ENCODE peak calls at places on chromosomes 16 and 17, in five cellular contexts. S is body of pancreas, M is adrenal gland, D is esophagus squamous epithelium, A is spleen. Y is an unnamed sample.

GRCh38 chr17:65183736-65184135 is 46.6 kb downstream of the RGS9 start:
- DNase-seq in S (no peak), D (no peak), A (no peak), M (no peak), Y (peak; percentile 17)

GRCh38 chr16:73054732-73055481 is 7.0 kb upstream of the ZFHX3 start:
- DNase-seq in D (no peak), A (no peak), M (no peak), S (no peak), Y (no peak)

GRCh38 chr17:40286473-40286872 is 1.2 kb upstream of the CDC6 start:
- DNase-seq in D (no peak), A (no peak), M (no peak), S (no peak), Y (no peak)

GRCh38 chr17:19702231-19702641 is 14.1 kb downstream of the SLC47A2 start:
- DNase-seq in D (no peak), S (no peak), A (no peak), M (no peak), Y (no peak)

GRCh38 chr17:56114469-56114868 is 38.8 kb upstream of the ANKFN1 start:
- DNase-seq in D (no peak), M (no peak), S (no peak), A (no peak), Y (no peak)

GRCh38 chr17:57940653-57941329 is 14.4 kb downstream of the CUEDC1 start:
- DNase-seq in A (no peak), M (no peak), S (no peak), D (no peak), Y (peak; percentile 93)

GRCh38 chr16:72013389-72013788 is 4.8 kb downstream of the DHODH start:
- DNase-seq in A (no peak), M (no peak), D (no peak), S (no peak), Y (peak; percentile 13)

GRCh38 chr17:56309897-56310296 is 156.6 kb downstream of the ANKFN1 start:
- DNase-seq in S (no peak), D (no peak), A (no peak), M (no peak), Y (no peak)

GRCh38 chr17:73474370-73474988 is 162.7 kb upstream of the CDC42EP4 start:
- DNase-seq in D (no peak), M (peak; percentile 84), S (peak; percentile 70), A (no peak), Y (peak; percentile 26)

GRCh38 chr16:25110392-25110947 is 1.1 kb upstream of the LCMT1 start:
- DNase-seq in S (no peak), D (no peak), A (no peak), M (no peak), Y (no peak)

GRCh38 chr17:70369296-70369855 is 200.0 kb downstream of the KCNJ2 start:
- DNase-seq in A (no peak), S (no peak), D (no peak), M (no peak), Y (no peak)

GRCh38 chr16:57041182-57042156 is 50.9 kb upstream of the CPNE2 start:
- DNase-seq in M (no peak), A (peak; percentile 90), D (no peak), S (no peak), Y (peak; percentile 25)

GRCh38 chr16:69404275-69404805 is 18.5 kb upstream of the TERF2 start:
- DNase-seq in D (no peak), S (peak; percentile 10), M (peak; percentile 65), A (no peak), Y (peak; percentile 43)

GRCh38 chr17:41009301-41009760 is 403 bp upstream of the KRTAP3-1 start:
- DNase-seq in A (no peak), S (no peak), M (no peak), D (no peak), Y (no peak)

GRCh38 chr17:28185658-28186057 is 133.3 kb upstream of the TMEM97 start:
- DNase-seq in D (no peak), A (no peak), S (no peak), M (no peak), Y (no peak)

GRCh38 chr16:71721066-71721740 is 3.3 kb downstream of the PHLPP2 start:
- DNase-seq in M (no peak), A (no peak), D (no peak), S (no peak), Y (peak; percentile 77)

GRCh38 chr17:41397003-41397665 is at the start of gene KRT31:
- DNase-seq in S (no peak), A (no peak), D (no peak), M (no peak), Y (no peak)

GRCh38 chr17:78397681-78398101 is 19.2 kb downstream of the PGS1 start:
- DNase-seq in M (no peak), A (no peak), S (no peak), D (no peak), Y (no peak)

GRCh38 chr17:82019905-82020873 is 2.5 kb downstream of the CENPX start:
- DNase-seq in A (peak; percentile 92), S (no peak), D (no peak), M (peak; percentile 59), Y (peak; percentile 28)

GRCh38 chr16:50984688-50985087 is 166.4 kb downstream of the SALL1 start:
- DNase-seq in A (no peak), S (no peak), D (no peak), M (no peak), Y (no peak)

GRCh38 chr16:31202402-31203385 is at the start of gene PYCARD:
- DNase-seq in A (peak; percentile 93), S (peak; percentile 48), D (no peak), M (peak; percentile 53), Y (peak; percentile 49)

GRCh38 chr17:50931003-50931878 is 65.1 kb upstream of the TOB1 start:
- DNase-seq in D (no peak), M (peak; percentile 95), S (peak; percentile 93), A (peak; percentile 92), Y (peak; percentile 87)

GRCh38 chr17:28018439-28019070 is 23.9 kb upstream of the NLK start:
- DNase-seq in S (no peak), M (peak; percentile 84), D (no peak), A (no peak), Y (peak; percentile 98)

GRCh38 chr17:43875476-43876147 is 28.6 kb downstream of the CD300LG start:
- DNase-seq in M (no peak), S (no peak), D (no peak), A (peak; percentile 33), Y (no peak)

GRCh38 chr16:49127103-49127502 is 154.5 kb downstream of the CBLN1 start:
- DNase-seq in S (no peak), M (no peak), A (no peak), D (no peak), Y (peak; percentile 38)

GRCh38 chr16:56938664-56939513 is 6.9 kb downstream of the HERPUD1 start:
- DNase-seq in A (peak; percentile 45), S (no peak), D (no peak), M (no peak), Y (no peak)

GRCh38 chr16:62940573-62940972 is 904.3 kb upstream of the CDH8 start:
- DNase-seq in D (no peak), A (no peak), M (no peak), S (no peak), Y (no peak)

GRCh38 chr17:82319619-82320062 is 2.2 kb upstream of the CD7 start:
- DNase-seq in D (no peak), A (no peak), M (no peak), S (no peak), Y (no peak)

GRCh38 chr17:1559743-1560581 is 2.6 kb downstream of the PITPNA start:
- DNase-seq in D (no peak), A (no peak), S (no peak), M (no peak), Y (no peak)

GRCh38 chr16:9827062-9827752 is 355.0 kb downstream of the GRIN2A start:
- DNase-seq in M (no peak), S (no peak), D (no peak), A (no peak), Y (no peak)

GRCh38 chr17:59426031-59426430 is 94.6 kb downstream of the YPEL2 start:
- DNase-seq in A (no peak), M (no peak), D (no peak), S (no peak), Y (no peak)

GRCh38 chr17:15422392-15422957 is 44.9 kb downstream of the CDRT4 start:
- DNase-seq in A (no peak), M (no peak), S (no peak), D (no peak), Y (no peak)

GRCh38 chr17:14299261-14300093 is 1.4 kb upstream of the HS3ST3B1 start:
- DNase-seq in S (peak; percentile 33), A (peak; percentile 90), M (peak; percentile 31), D (no peak), Y (peak; percentile 21)

GRCh38 chr17:68205251-68205807 is 42.5 kb upstream of the AMZ2 start:
- DNase-seq in S (peak; percentile 88), A (peak; percentile 99), D (peak; percentile 64), M (peak; percentile 91), Y (peak; percentile 92)
- TF ChIP-seq POLR2A in S (peak; percentile 61), A (peak; percentile 83), D (no peak), M (peak; percentile 50), Y (peak; percentile 85)

GRCh38 chr17:75067856-75068255 is 19.9 kb upstream of the SLC16A5 start:
- DNase-seq in D (no peak), S (no peak), M (no peak), A (peak; percentile 17), Y (no peak)
- H3K27ac ChIP-seq in D (no peak overlapping the region), S (no peak overlapping the region), M (no peak overlapping the region), A (no peak overlapping the region), Y (no peak overlapping the region)

GRCh38 chr16:84141143-84141670 is 3.8 kb downstream of the HSDL1 start:
- DNase-seq in S (no peak), M (no peak), A (no peak), D (no peak), Y (no peak)

GRCh38 chr16:84143784-84144199 is 1.2 kb downstream of the HSDL1 start:
- DNase-seq in A (no peak), M (peak; percentile 20), S (no peak), D (no peak), Y (peak; percentile 17)

GRCh38 chr16:84144301-84144858 is 597 bp downstream of the HSDL1 start:
- DNase-seq in M (peak; percentile 20), A (peak; percentile 91), D (no peak), S (peak; percentile 12), Y (peak; percentile 42)

GRCh38 chr16:84143081-84143480 is 1.9 kb downstream of the HSDL1 start:
- DNase-seq in S (no peak), D (no peak), M (no peak), A (no peak), Y (no peak)

DNA sequence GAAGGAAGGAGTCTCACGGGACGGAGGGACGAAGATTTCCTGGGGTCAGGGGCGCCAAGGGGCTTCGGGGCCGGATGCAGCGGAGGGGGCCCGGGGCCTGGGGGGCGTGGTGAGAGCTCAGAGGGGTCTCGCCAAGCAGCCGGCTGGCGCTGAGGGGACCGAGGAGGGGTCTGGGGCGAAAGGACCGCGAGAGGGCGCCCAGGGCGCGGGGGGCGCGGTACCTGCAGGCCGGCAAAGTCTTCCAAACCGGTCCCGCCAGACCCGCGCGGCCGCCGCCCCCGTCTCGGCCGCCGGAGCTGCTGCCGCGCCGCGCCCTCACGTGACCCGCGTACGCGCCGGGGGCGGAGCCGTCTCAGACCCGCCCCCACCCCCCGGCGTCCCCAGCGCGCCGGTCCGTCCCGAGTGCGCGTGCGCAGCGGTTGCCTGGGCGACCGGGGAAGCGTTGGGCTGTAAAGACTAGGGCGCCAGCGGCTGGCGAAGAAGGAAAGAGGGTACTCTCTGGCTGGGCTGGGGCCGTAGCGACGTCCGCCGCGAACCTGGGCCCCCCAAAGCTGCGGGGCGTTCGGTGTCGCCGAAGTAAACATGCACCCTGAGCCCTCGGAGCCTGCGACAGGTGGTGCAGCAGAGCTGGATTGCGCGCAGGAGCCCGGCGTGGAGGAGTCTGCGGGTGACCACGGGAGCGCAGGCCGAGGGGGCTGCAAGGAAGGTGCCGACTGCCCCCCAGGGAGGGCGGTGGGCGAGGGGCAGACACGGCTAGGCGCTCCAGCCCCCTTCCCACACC is at the start of the genes DNAAF1 and HSDL1:
- DNase-seq in M (peak; percentile 92), A (peak; percentile 98), D (peak; percentile 24), S (peak; percentile 90), Y (peak; percentile 91)
- TF ChIP-seq POLR2A in M (no peak), A (no peak), D (no peak), S (peak; percentile 30), Y (peak; percentile 95)

GRCh38 chr17:68564415-68565111 is 36.6 kb downstream of the FAM20A start:
- DNase-seq in D (no peak), S (no peak), A (no peak), M (no peak), Y (no peak)
- H3K27ac ChIP-seq in D (peak overlapping the region; percentile 78), S (no peak overlapping the region), A (no peak overlapping the region), M (no peak overlapping the region), Y (no peak overlapping the region)

Y was measured in thyroid gland.